ENCODE peak calls at places on chromosomes 7 and 10, in seven cellular contexts. X, L, A, G, H, D and M are unnamed samples. For H3K4me1 and H3K36me3, the result is how much of the 10 kb centered on the place peaks cover.

GRCh38 chr10:932589-932988 is 1.1 kb upstream of the LARP4B start:
- DNase-seq in G (peak), D (no peak), L (peak), H (peak), X (no peak), A (no peak), M (no peak)

GRCh38 chr10:27620425-27621397 is 116.6 kb downstream of the RAB18 start:
- DNase-seq in L (peak), H (no peak), G (no peak), X (peak), D (no peak), A (no peak), M (no peak)

GRCh38 chr7:28078036-28078901 is 102.3 kb downstream of the JAZF1 start:
- DNase-seq in A (no peak), G (no peak), L (no peak), D (peak), X (peak), H (no peak), M (no peak)

GRCh38 chr7:151085329-151085690 is 965 bp upstream of the AGAP3 start:
- DNase-seq in G (no peak), L (no peak), A (no peak), H (peak), X (no peak), D (no peak), M (no peak)

GRCh38 chr7:135855836-135856235 is 107.2 kb upstream of the FAM180A start:
- DNase-seq in L (no peak), A (no peak), G (no peak), H (no peak), X (peak), D (no peak), M (no peak)

GRCh38 chr7:25392571-25393338 is 164.5 kb upstream of the NPVF start:
- DNase-seq in D (no peak), X (no peak), L (no peak), A (no peak), G (no peak), H (no peak), M (no peak)

GRCh38 chr7:98229441-98229840 is 18.2 kb downstream of the BHLHA15 start:
- DNase-seq in G (no peak), H (no peak), X (no peak), D (no peak), L (no peak), A (no peak), M (no peak)

GRCh38 chr7:83693281-83693680 is 44.3 kb upstream of the SEMA3E start:
- DNase-seq in H (no peak), L (no peak), G (no peak), D (no peak), X (no peak), A (no peak), M (no peak)

GRCh38 chr7:1387261-1387660 is 72.0 kb downstream of the MICALL2 start:
- DNase-seq in X (no peak), H (no peak), L (no peak), G (no peak), A (no peak), D (no peak), M (no peak)

GRCh38 chr7:152615052-152615741 is 60.7 kb downstream of the XRCC2 start:
- DNase-seq in X (peak), H (no peak), L (peak), D (no peak), A (no peak), G (no peak), M (no peak)

GRCh38 chr7:46603780-46604725 is 683.0 kb upstream of the IGFBP3 start:
- DNase-seq in X (no peak), L (peak), H (peak), G (peak), A (no peak), D (no peak), M (peak)

DNA sequence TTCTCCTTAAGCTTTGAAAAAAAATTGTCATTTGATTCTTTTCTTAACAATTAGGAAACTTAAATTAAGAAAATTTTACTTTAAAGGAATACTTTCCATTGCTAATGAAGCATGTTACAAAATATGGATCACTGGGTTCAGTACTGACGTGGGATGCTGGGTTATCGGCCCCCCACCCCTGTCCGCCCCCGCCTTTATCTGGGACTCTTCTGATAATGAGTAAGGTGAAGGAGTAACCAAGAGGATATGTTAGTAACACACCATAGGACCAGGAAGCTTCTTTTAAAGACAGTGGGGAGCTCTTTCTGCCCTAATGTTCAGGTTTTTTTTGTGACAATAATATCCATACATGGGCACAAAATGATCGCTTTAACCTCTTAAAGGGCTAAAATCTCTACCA is 29.7 kb downstream of the BEND7 start:
- DNase-seq in D (no peak), A (no peak), H (no peak), L (no peak), G (no peak), X (no peak), M (no peak)
- H3K4me3 ChIP-seq in D (no peak), A (no peak), H (no peak), L (no peak), G (no peak), X (no peak), M (no peak)

DNA sequence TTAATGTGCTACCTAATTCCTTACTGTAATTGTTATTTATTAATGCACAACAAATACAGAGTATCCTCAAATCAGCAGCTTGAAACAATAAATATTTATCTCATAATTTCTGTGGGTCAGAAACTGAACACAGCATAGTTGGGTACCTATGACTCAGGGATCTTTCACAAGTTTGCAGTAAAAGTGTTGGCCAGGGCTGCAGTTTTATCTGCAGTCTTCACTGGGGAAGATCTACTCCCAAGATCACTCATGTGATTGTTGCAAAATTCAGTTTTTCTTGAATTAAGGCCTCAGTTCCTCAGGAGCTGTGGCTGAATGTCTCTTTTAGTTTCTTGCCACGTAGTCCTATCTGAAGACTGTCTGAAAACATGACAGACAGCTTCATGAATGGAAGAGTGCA is 237.8 kb downstream of the ZWINT start:
- DNase-seq in X (no peak), G (no peak), H (no peak), A (no peak), D (no peak), L (no peak), M (no peak)
- H3K4me1 ChIP-seq in X (under half), G (under half), H (under half), A (under half), D (under half), L (under half), M (under half)

DNA sequence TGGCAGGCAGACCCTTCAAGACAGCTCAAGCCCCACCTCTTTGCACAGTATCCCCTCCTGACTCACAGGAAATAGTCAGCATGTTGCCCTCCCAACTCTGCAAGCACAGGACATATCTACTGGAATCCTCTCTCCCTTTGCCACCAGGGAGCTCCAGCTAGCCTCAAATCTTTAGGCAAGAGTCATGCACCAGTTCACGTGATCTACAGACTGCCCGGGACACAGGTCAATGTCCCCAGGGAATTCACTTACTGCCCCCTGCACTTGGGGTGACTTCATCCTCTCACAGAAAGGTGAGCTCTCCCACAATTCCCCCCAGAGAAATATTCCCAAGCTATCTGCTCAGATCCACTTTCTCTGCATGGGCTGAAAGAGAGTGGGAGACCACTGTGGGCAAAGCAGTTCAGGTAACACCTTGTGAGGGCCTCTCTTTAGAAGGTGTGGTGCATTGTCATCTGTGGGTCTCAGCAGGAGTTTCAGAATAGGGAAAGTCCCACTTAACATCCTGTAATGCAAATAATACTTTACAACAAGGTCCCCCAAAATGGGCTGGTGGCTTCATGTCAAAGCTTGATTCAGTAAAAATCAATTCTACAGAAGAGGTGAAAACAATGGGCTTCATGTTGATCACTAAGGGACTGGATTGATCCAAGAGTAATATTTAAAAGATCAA is 129.9 kb downstream of the NOC3L start:
- DNase-seq in D (no peak), L (no peak), G (peak), A (no peak), X (no peak), H (no peak), M (no peak)
- H3K36me3 ChIP-seq in D (under half), L (under half), G (under half), A (under half), X (under half), H (under half), M (under half)

GRCh38 chr10:46230615-46231014 is 56.2 kb upstream of the ANTXRL start:
- DNase-seq in X (no peak), G (no peak), H (no peak), L (no peak), A (no peak), D (no peak), M (no peak)
- H3K4me3 ChIP-seq in X (no peak), G (no peak), H (no peak), L (no peak), A (no peak), D (no peak), M (no peak)

GRCh38 chr10:104262055-104262454 is 6.9 kb upstream of the GSTO2 start:
- DNase-seq in A (no peak), X (no peak), H (no peak), G (no peak), D (no peak), L (no peak), M (no peak)

GRCh38 chr10:104259999-104260774 is 5.5 kb downstream of the GSTO1 start:
- DNase-seq in L (no peak), X (no peak), A (no peak), H (no peak), G (no peak), D (no peak), M (no peak)

GRCh38 chr10:104259456-104259855 is 4.8 kb downstream of the GSTO1 start:
- DNase-seq in X (no peak), G (no peak), A (no peak), D (no peak), H (no peak), L (no peak), M (no peak)

GRCh38 chr10:104258209-104258608 is 3.5 kb downstream of the GSTO1 start:
- DNase-seq in G (no peak), H (no peak), A (no peak), X (no peak), D (no peak), L (no peak), M (no peak)

DNA sequence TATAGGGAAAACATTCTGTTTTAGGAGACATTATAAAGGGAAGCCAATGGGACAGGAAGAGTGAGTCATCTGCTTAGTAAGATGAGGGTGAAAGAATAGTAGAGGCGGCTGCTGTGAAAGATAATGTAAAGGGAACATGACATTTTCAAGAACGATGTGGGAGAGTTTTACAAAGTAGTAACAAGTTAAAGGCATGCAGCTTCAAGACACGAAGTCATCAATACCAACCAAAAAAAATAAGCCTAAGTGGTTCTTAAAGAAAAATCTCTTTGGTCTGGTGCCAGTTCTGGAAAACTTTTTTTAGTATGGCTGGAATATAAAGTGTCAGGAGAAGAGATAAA is 6.1 kb downstream of the GSTO1 start:
- DNase-seq in H (no peak), G (no peak), L (no peak), X (peak), D (no peak), A (no peak), M (no peak)
- H3K4me1 ChIP-seq in H (under half), G (half or more), L (under half), X (under half), D (half or more), A (under half), M (under half)

DNA sequence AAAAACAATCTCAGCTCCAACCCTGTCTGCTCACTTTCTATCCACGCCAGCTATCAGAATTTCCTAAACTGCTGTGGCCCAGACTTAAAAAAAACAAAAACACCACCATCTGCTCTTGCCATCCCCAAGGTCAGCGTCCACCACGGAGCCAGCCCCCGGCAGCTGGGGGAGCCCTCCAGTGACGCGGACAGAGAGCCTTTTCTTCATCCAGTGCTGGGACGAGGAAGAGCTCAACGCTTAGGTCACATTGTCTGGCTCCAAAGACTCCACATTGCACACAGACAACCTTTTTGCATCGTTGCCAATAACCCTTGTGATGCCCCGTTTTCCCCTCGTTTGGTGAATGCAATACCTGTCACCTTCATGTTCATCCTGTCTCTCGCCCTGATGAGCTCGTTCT is 67.4 kb upstream of the GNA12 start:
- DNase-seq in X (no peak), A (no peak), L (peak), D (no peak), H (no peak), G (no peak), M (no peak)
- H3K36me3 ChIP-seq in X (under half), A (half or more), L (under half), D (under half), H (under half), G (under half), M (under half)